ENCODE peak calls at places on chromosomes 11 and 22, in nine cellular contexts. D is dermis blood vessel endothelial cell; L is Karpas-422; T is cardiac fibroblast; U is stimulated activated CD4-positive, alpha-beta T cell treated with anti-CD3 and anti-CD28 coated beads, Interleukin-12 subunit alpha, Interleukin-12 subunit beta, amount 100 ng/mL, for 48 hours; H is HTR-8/SVneo; M is midbrain; F is mesenteric fat pad; O is DMS79. A is an unnamed sample.

GRCh38 chr11:119800171-119800570 is 71.2 kb upstream of the NECTIN1 start:
- DNase-seq in L (no peak), F (no peak), D (no peak), T (no peak), H (no peak), O (peak; percentile 87), U (no peak), M (no peak), A (no peak)

GRCh38 chr11:64353101-64353738 is 5.7 kb upstream of the RPS6KA4 start:
- DNase-seq in F (no peak), H (no peak), M (no peak), O (no peak), T (no peak), D (no peak), U (no peak), L (no peak), A (no peak)

GRCh38 chr11:93895106-93895862 is 44.9 kb upstream of the VSTM5 start:
- DNase-seq in D (peak; percentile 56), M (peak; percentile 42), L (peak; percentile 91), T (peak; percentile 76), O (peak; percentile 58), H (peak; percentile 47), F (no peak), U (peak; percentile 13), A (peak; percentile 40)

GRCh38 chr11:10350341-10350740 is 45.5 kb downstream of the ADM start:
- DNase-seq in T (peak; percentile 60), U (no peak), M (no peak), O (no peak), F (no peak), H (no peak), D (peak; percentile 11), L (no peak), A (no peak)

GRCh38 chr22:49977578-49977977 is 17.0 kb downstream of the PIM3 start:
- DNase-seq in U (no peak), H (no peak), O (no peak), L (no peak), D (no peak), M (no peak), T (no peak), F (peak; percentile 71), A (no peak)

GRCh38 chr22:23233746-23234408 is 53.6 kb downstream of the BCR start:
- DNase-seq in H (peak; percentile 22), F (no peak), T (peak; percentile 67), M (no peak), D (no peak), O (no peak), U (peak; percentile 44), L (no peak), A (no peak)

GRCh38 chr11:45736424-45736823 is 68.5 kb upstream of the SLC35C1 start:
- DNase-seq in M (no peak), O (no peak), U (no peak), T (peak; percentile 49), F (no peak), H (no peak), L (no peak), D (no peak), A (no peak)

GRCh38 chr11:126109941-126110731 is 47.5 kb upstream of the CDON start:
- DNase-seq in U (no peak), O (no peak), F (no peak), M (no peak), T (peak; percentile 34), L (no peak), D (no peak), H (no peak), A (no peak)

GRCh38 chr11:10878408-10879214 is 20.8 kb upstream of the ZBED5 start:
- DNase-seq in L (peak; percentile 93), D (peak; percentile 69), M (no peak), T (peak; percentile 88), F (no peak), O (no peak), U (peak; percentile 40), H (peak; percentile 45), A (peak; percentile 69)

GRCh38 chr22:36940676-36941075 is 27.2 kb downstream of the CSF2RB start:
- DNase-seq in O (no peak), T (no peak), H (no peak), F (no peak), D (no peak), L (peak; percentile 77), M (no peak), U (no peak), A (no peak)

GRCh38 chr11:118903204-118904015 is 19.7 kb downstream of the CXCR5 start:
- DNase-seq in T (no peak), L (no peak), M (no peak), F (no peak), U (no peak), O (no peak), D (no peak), H (no peak), A (no peak)

GRCh38 chr11:71307811-71308645 is 55.7 kb upstream of the SHANK2 start:
- DNase-seq in F (peak; percentile 30), L (no peak), H (no peak), U (no peak), M (no peak), O (no peak), D (no peak), T (no peak), A (no peak)

GRCh38 chr11:8531312-8531711 is 62.7 kb downstream of the STK33 start:
- DNase-seq in O (peak; percentile 52), U (no peak), H (no peak), L (no peak), F (no peak), D (no peak), T (peak; percentile 20), M (no peak), A (no peak)

GRCh38 chr11:1303196-1303821 is 6.1 kb downstream of the TOLLIP start:
- DNase-seq in F (peak; percentile 69), H (no peak), M (peak; percentile 52), O (no peak), L (no peak), D (peak; percentile 69), T (no peak), U (no peak), A (peak; percentile 17)

GRCh38 chr11:47156333-47156732 is 20.3 kb downstream of the ARFGAP2 start:
- DNase-seq in H (no peak), F (no peak), T (no peak), M (no peak), D (no peak), L (no peak), U (no peak), O (no peak), A (no peak)

GRCh38 chr22:30334601-30335000 is 7.9 kb upstream of the TBC1D10A start:
- DNase-seq in D (no peak), H (no peak), F (no peak), L (no peak), M (no peak), U (no peak), T (peak; percentile 32), O (no peak), A (no peak)

GRCh38 chr22:29039148-29039547 is 22.5 kb downstream of the C22orf31 start:
- DNase-seq in U (no peak), T (no peak), F (no peak), L (no peak), D (no peak), M (no peak), O (no peak), H (no peak), A (no peak)

GRCh38 chr11:70020336-70021214 is 57.5 kb upstream of the ANO1 start:
- DNase-seq in O (no peak), F (peak; percentile 86), L (no peak), D (no peak), H (no peak), U (no peak), T (no peak), M (no peak), A (no peak)

GRCh38 chr22:35230839-35231584 is 26.3 kb upstream of the HMGXB4 start:
- DNase-seq in M (no peak), F (no peak), H (no peak), L (peak; percentile 93), T (no peak), D (no peak), U (no peak), O (no peak), A (no peak)

GRCh38 chr11:112016088-112016764 is 9.0 kb upstream of the DLAT start:
- DNase-seq in M (no peak), D (peak; percentile 16), T (peak; percentile 52), L (no peak), H (no peak), F (no peak), O (no peak), U (no peak), A (no peak)

GRCh38 chr22:19063581-19064353 is 58.4 kb downstream of the DGCR2 start:
- DNase-seq in U (no peak), L (no peak), T (peak; percentile 41), F (no peak), M (no peak), D (no peak), H (no peak), O (no peak), A (peak; percentile 40)

GRCh38 chr11:84234462-84235202 is 948.5 kb upstream of the CCDC90B start:
- DNase-seq in L (no peak), D (no peak), H (no peak), F (no peak), U (no peak), M (no peak), T (no peak), O (no peak), A (no peak)

GRCh38 chr11:109304159-109304558 is 117.8 kb upstream of the C11orf87 start:
- DNase-seq in O (no peak), M (no peak), L (no peak), D (no peak), U (no peak), T (no peak), F (no peak), H (no peak), A (no peak)

GRCh38 chr11:33452806-33453205 is 195.6 kb downstream of the HIPK3 start:
- DNase-seq in D (peak; percentile 66), O (no peak), L (no peak), F (no peak), U (no peak), H (peak; percentile 29), M (no peak), T (peak; percentile 85), A (peak; percentile 74)

GRCh38 chr11:44989831-44990566 is 39.3 kb upstream of the TP53I11 start:
- DNase-seq in O (peak; percentile 73), L (no peak), D (no peak), M (no peak), T (peak; percentile 88), H (no peak), U (no peak), F (no peak), A (no peak)

GRCh38 chr11:8086001-8086479 is 5.0 kb downstream of the TUB start:
- DNase-seq in O (peak; percentile 18), D (no peak), F (no peak), T (no peak), M (no peak), U (no peak), H (no peak), L (no peak), A (no peak)

GRCh38 chr11:108958446-108959123 is 293.7 kb downstream of the DDX10 start:
- DNase-seq in H (peak; percentile 68), L (no peak), T (peak; percentile 51), D (peak; percentile 65), M (no peak), O (no peak), F (no peak), U (no peak), A (peak; percentile 54)

GRCh38 chr11:105610796-105611361 is 1.0 kb downstream of the GRIA4 start:
- DNase-seq in H (no peak), U (no peak), M (peak; percentile 58), F (no peak), D (no peak), O (no peak), T (no peak), L (no peak), A (peak; percentile 12)

GRCh38 chr11:33339247-33339646 is 82.1 kb downstream of the HIPK3 start:
- DNase-seq in O (no peak), F (no peak), M (no peak), L (no peak), H (no peak), U (no peak), T (no peak), D (no peak), A (no peak)

GRCh38 chr11:85627332-85627997 is at the start of gene DLG2:
- DNase-seq in F (no peak), O (no peak), U (no peak), L (peak; percentile 69), T (peak; percentile 33), M (peak; percentile 68), D (peak; percentile 23), H (peak; percentile 28), A (peak; percentile 55)

GRCh38 chr11:36565033-36565610 is 2.7 kb upstream of the RAG1 start:
- DNase-seq in O (no peak), F (no peak), D (no peak), L (no peak), T (no peak), U (no peak), H (no peak), M (no peak), A (peak; percentile 3)